ENCODE peak calls at places on chromosomes 11 and 22, in four cellular contexts. G is NT2/D1, Y is HepG2, C is tibial nerve. D is an unnamed sample.

GRCh38 chr11:1785749-1786261 is 22.1 kb upstream of the CTSD start:
- DNase-seq in Y (no peak), G (no peak), C (no peak), D (no peak)

GRCh38 chr11:31325162-31325561 is 44.4 kb downstream of the DCDC1 start:
- DNase-seq in G (no peak), C (peak), Y (no peak), D (no peak)

GRCh38 chr11:80173487-80174136 is 732.8 kb upstream of the TENM4 start:
- DNase-seq in G (no peak), Y (no peak), C (no peak), D (no peak)

GRCh38 chr11:117771197-117771596 is 25.8 kb downstream of the DSCAML1 start:
- DNase-seq in Y (no peak), G (no peak), C (no peak), D (no peak)

GRCh38 chr11:35215945-35216344 is 77.0 kb downstream of the CD44 start:
- DNase-seq in Y (no peak), C (no peak), G (no peak), D (no peak)

GRCh38 chr11:120149246-120149645 is 11.3 kb upstream of the TRIM29 start:
- DNase-seq in G (no peak), Y (no peak), C (no peak), D (no peak)

GRCh38 chr11:3902441-3902840 is 47.0 kb downstream of the STIM1 start:
- DNase-seq in G (no peak), Y (no peak), C (no peak), D (no peak)

GRCh38 chr11:11758603-11759196 is 83.1 kb upstream of the USP47 start:
- DNase-seq in C (no peak), Y (no peak), G (no peak), D (no peak)

GRCh38 chr11:77479746-77480352 is 6.0 kb upstream of the PAK1 start:
- DNase-seq in G (peak), C (no peak), Y (no peak), D (no peak)

GRCh38 chr22:48827904-48828555 is 999.6 kb downstream of the BRD1 start:
- DNase-seq in G (no peak), Y (no peak), C (no peak), D (peak)

GRCh38 chr22:30705710-30706651 is 11.3 kb downstream of the OSBP2 start:
- DNase-seq in Y (peak), C (no peak), G (no peak), D (no peak)

GRCh38 chr22:40035351-40035750 is 40.6 kb downstream of the FAM83F start:
- DNase-seq in G (no peak), C (no peak), Y (no peak), D (no peak)

GRCh38 chr22:17705565-17706450 is 67.3 kb downstream of the BCL2L13 start:
- DNase-seq in G (no peak), Y (no peak), C (no peak), D (no peak)

GRCh38 chr11:93477684-93478234 is 65.4 kb downstream of the SMCO4 start:
- DNase-seq in Y (no peak), C (no peak), G (no peak), D (no peak)

GRCh38 chr22:46415816-46416536 is 80.5 kb downstream of the TRMU start:
- DNase-seq in G (no peak), Y (no peak), C (no peak), D (no peak)

GRCh38 chr22:30309981-30310672 is 16.6 kb downstream of the TBC1D10A start:
- DNase-seq in C (peak), Y (no peak), G (no peak), D (peak)

GRCh38 chr11:118528511-118528910 is 1.2 kb downstream of the TTC36 start:
- DNase-seq in C (no peak), G (no peak), Y (no peak), D (no peak)

GRCh38 chr11:126318642-126319373 is 14.9 kb downstream of the DCPS start:
- DNase-seq in G (no peak), C (peak), Y (no peak), D (no peak)
- H3K4me3 ChIP-seq in G (no peak), C (peak), Y (no peak), D (peak)

GRCh38 chr11:65418431-65418680 is 4.2 kb upstream of the NEAT1 start:
- DNase-seq in Y (no peak), C (no peak), G (no peak), D (no peak)
- H3K4me3 ChIP-seq in Y (peak), C (peak), G (no peak), D (peak)

DNA sequence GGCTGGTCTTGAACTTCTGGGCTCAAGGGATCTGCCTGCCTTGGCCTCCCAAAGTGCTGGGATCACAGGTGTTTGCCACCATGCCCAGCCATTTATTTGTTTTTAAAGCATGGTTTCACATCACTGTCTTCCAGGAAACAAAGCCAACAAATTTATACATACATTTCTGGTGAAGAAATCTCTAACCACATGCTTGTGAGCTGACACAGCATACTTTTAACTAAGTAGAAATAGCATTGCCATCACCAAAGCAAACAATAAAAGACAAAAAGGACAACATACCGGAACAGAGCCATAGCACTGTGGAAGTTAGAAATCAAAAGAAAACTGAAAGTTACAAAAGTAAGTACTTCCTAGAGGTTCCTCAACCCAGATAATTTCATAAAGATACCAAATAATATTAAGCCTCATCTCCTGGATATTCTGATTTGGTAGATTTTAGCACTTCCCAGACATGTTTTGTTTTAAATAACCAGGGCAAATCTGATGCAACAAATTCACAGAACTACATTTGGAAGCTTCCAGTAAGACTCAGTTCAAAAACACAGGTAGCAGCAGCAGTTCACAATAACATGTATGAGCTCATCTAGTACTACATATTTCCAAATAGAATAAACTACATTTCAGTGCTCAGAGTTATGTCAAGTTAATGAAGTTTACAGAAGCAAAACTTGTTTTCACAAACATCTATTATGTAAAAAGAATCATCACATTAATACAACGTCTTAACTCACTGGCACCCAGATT is 70.6 kb downstream of the RRAS2 start:
- DNase-seq in G (no peak), C (no peak), Y (no peak), D (no peak)
- H3K4me3 ChIP-seq in G (no peak), C (no peak), Y (no peak), D (no peak)

GRCh38 chr11:68003846-68004550 is at the start of gene UNC93B1:
- DNase-seq in Y (peak), G (peak), C (peak), D (peak)

GRCh38 chr11:68002575-68002942 is 1.3 kb downstream of the UNC93B1 start:
- DNase-seq in C (no peak), G (no peak), Y (no peak), D (peak)

GRCh38 chr11:68006606-68007166 is 2.8 kb upstream of the UNC93B1 start:
- DNase-seq in Y (no peak), C (no peak), G (no peak), D (no peak)

GRCh38 chr11:68002943-68003845 is 703 bp downstream of the UNC93B1 start:
- DNase-seq in C (no peak), Y (no peak), G (no peak), D (no peak)

GRCh38 chr11:68004551-68005335 is 846 bp upstream of the UNC93B1 start:
- DNase-seq in G (no peak), C (no peak), Y (no peak), D (no peak)
- H3K4me3 ChIP-seq in G (peak), C (no peak), Y (peak), D (peak)

GRCh38 chr22:36257948-36258674 is 5.2 kb downstream of the APOL1 start:
- DNase-seq in G (no peak), C (no peak), Y (no peak), D (no peak)

GRCh38 chr22:36252754-36253522 is at the start of gene APOL1:
- DNase-seq in C (peak), Y (peak), G (no peak), D (no peak)

GRCh38 chr22:36256474-36256873 is 3.5 kb downstream of the APOL1 start:
- DNase-seq in Y (no peak), C (no peak), G (no peak), D (no peak)

GRCh38 chr22:36257308-36257707 is 4.4 kb downstream of the APOL1 start:
- DNase-seq in G (no peak), Y (no peak), C (no peak), D (no peak)

GRCh38 chr22:36253523-36254490 is 874 bp downstream of the APOL1 start:
- DNase-seq in G (no peak), Y (no peak), C (peak), D (peak)
- H3K4me3 ChIP-seq in G (no peak), Y (peak), C (peak), D (peak)

GRCh38 chr11:61888590-61888989 is 2.8 kb downstream of the FADS3 start:
- DNase-seq in G (no peak), C (no peak), Y (no peak), D (no peak)
- H3K4me3 ChIP-seq in G (no peak), C (no peak), Y (no peak), D (peak)

DNA sequence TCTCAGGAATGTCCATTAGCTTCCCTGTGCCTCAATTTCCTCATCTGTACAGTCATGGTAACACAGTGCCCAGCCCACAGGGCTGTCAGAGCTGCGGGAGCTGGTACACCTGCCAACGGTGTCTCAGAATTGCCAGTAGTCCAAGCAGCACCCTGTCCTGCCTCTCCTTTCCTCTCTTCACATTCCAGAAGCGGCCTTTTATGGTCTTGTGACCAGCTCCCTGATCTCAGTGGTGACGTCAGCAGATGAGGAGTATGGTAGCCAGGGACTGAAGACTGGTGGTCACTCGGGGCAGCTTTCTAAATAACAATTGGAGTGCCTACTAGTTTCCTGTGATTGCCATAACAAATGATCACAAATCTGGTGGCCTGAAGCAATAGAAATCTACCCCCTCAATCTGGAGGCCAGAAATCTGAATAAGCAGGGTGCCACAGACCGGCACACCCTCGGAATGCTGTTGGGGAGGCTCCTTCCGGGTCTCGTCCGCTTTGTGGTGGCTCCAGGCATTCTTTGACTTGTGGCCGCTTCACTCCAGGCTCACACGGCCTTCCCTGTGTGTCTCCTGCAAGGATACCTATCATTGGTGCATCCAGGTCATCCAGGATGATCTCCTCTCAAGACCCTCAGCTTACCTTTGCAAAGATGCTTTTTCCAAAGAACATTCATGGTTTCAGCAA is 2.1 kb downstream of the FADD start:
- DNase-seq in G (no peak), Y (no peak), C (no peak), D (no peak)
- H3K4me3 ChIP-seq in G (peak), Y (no peak), C (no peak), D (no peak)

GRCh38 chr22:42645341-42645937 is 3.8 kb downstream of the CYB5R3 start:
- DNase-seq in Y (no peak), C (no peak), G (no peak), D (no peak)
- H3K4me3 ChIP-seq in Y (peak), C (peak), G (no peak), D (peak)